ENCODE peak calls at places on chromosomes 4 and X, in nine cellular contexts. One of them, this sample, is unnamed.

GRCh38 chr4:5500165-5500564 is 208.2 kb downstream of the EVC2 start:
- DNase-seq in IMR-90: peak
- DNase-seq in mucosa of descending colon: no peak
- DNase-seq in AG04450: no peak
- DNase-seq in astrocyte of the spinal cord: peak
- DNase-seq in tibial nerve: no peak
- DNase-seq in prostate gland: no peak
- DNase-seq in dorsolateral prefrontal cortex: no peak
- DNase-seq in lower lobe of right lung: no peak
- DNase-seq in this sample: no peak

GRCh38 chrX:100410901-100411801 is 1.1 kb upstream of the PCDH19 start:
- DNase-seq in IMR-90: no peak
- DNase-seq in mucosa of descending colon: no peak
- DNase-seq in AG04450: no peak
- DNase-seq in astrocyte of the spinal cord: no peak
- DNase-seq in tibial nerve: no peak
- DNase-seq in prostate gland: no peak
- DNase-seq in dorsolateral prefrontal cortex: peak
- DNase-seq in lower lobe of right lung: no peak
- DNase-seq in this sample: no peak

GRCh38 chr4:53322696-53323095 is 43.2 kb downstream of the SCFD2 start:
- DNase-seq in IMR-90: no peak
- DNase-seq in mucosa of descending colon: peak
- DNase-seq in AG04450: no peak
- DNase-seq in astrocyte of the spinal cord: no peak
- DNase-seq in tibial nerve: no peak
- DNase-seq in prostate gland: no peak
- DNase-seq in dorsolateral prefrontal cortex: no peak
- DNase-seq in lower lobe of right lung: no peak
- DNase-seq in this sample: no peak

GRCh38 chrX:70908541-70908940 is at the start of gene TEX11:
- DNase-seq in IMR-90: no peak
- DNase-seq in mucosa of descending colon: no peak
- DNase-seq in AG04450: no peak
- DNase-seq in astrocyte of the spinal cord: no peak
- DNase-seq in tibial nerve: no peak
- DNase-seq in prostate gland: no peak
- DNase-seq in dorsolateral prefrontal cortex: no peak
- DNase-seq in lower lobe of right lung: no peak
- DNase-seq in this sample: no peak

GRCh38 chr4:75391489-75392166 is 122.6 kb downstream of the RCHY1 start:
- DNase-seq in IMR-90: no peak
- DNase-seq in mucosa of descending colon: no peak
- DNase-seq in AG04450: no peak
- DNase-seq in astrocyte of the spinal cord: no peak
- DNase-seq in tibial nerve: no peak
- DNase-seq in prostate gland: no peak
- DNase-seq in dorsolateral prefrontal cortex: no peak
- DNase-seq in lower lobe of right lung: no peak
- DNase-seq in this sample: no peak

GRCh38 chr4:99790796-99791617 is 25.6 kb upstream of the DAPP1 start:
- DNase-seq in IMR-90: no peak
- DNase-seq in mucosa of descending colon: no peak
- DNase-seq in AG04450: no peak
- DNase-seq in astrocyte of the spinal cord: peak
- DNase-seq in tibial nerve: no peak
- DNase-seq in prostate gland: no peak
- DNase-seq in dorsolateral prefrontal cortex: no peak
- DNase-seq in lower lobe of right lung: no peak
- DNase-seq in this sample: no peak

GRCh38 chr4:156536661-156537060 is 434.9 kb downstream of the PDGFC start:
- DNase-seq in IMR-90: peak
- DNase-seq in mucosa of descending colon: no peak
- DNase-seq in AG04450: no peak
- DNase-seq in astrocyte of the spinal cord: peak
- DNase-seq in tibial nerve: no peak
- DNase-seq in prostate gland: peak
- DNase-seq in dorsolateral prefrontal cortex: no peak
- DNase-seq in lower lobe of right lung: no peak
- DNase-seq in this sample: no peak

GRCh38 chr4:169051331-169051730 is 41.3 kb upstream of the CBR4 start:
- DNase-seq in IMR-90: no peak
- DNase-seq in mucosa of descending colon: no peak
- DNase-seq in AG04450: no peak
- DNase-seq in astrocyte of the spinal cord: no peak
- DNase-seq in tibial nerve: no peak
- DNase-seq in prostate gland: no peak
- DNase-seq in dorsolateral prefrontal cortex: no peak
- DNase-seq in lower lobe of right lung: no peak
- DNase-seq in this sample: no peak

GRCh38 chr4:111510535-111510934 is 634.7 kb upstream of the FAM241A start:
- DNase-seq in IMR-90: peak
- DNase-seq in mucosa of descending colon: no peak
- DNase-seq in AG04450: no peak
- DNase-seq in astrocyte of the spinal cord: peak
- DNase-seq in tibial nerve: no peak
- DNase-seq in prostate gland: no peak
- DNase-seq in dorsolateral prefrontal cortex: no peak
- DNase-seq in lower lobe of right lung: no peak
- DNase-seq in this sample: no peak

GRCh38 chr4:1767770-1768366 is 25.2 kb upstream of the FGFR3 start:
- DNase-seq in IMR-90: peak
- DNase-seq in mucosa of descending colon: peak
- DNase-seq in AG04450: no peak
- DNase-seq in astrocyte of the spinal cord: peak
- DNase-seq in tibial nerve: no peak
- DNase-seq in prostate gland: no peak
- DNase-seq in dorsolateral prefrontal cortex: no peak
- DNase-seq in lower lobe of right lung: peak
- DNase-seq in this sample: no peak

GRCh38 chr4:174156239-174156826 is 127.1 kb downstream of the FBXO8 start:
- DNase-seq in IMR-90: peak
- DNase-seq in mucosa of descending colon: no peak
- DNase-seq in AG04450: no peak
- DNase-seq in astrocyte of the spinal cord: peak
- DNase-seq in tibial nerve: no peak
- DNase-seq in prostate gland: no peak
- DNase-seq in dorsolateral prefrontal cortex: no peak
- DNase-seq in lower lobe of right lung: no peak
- DNase-seq in this sample: peak

GRCh38 chr4:26175016-26175786 is 145.6 kb upstream of the RBPJ start:
- DNase-seq in IMR-90: no peak
- DNase-seq in mucosa of descending colon: no peak
- DNase-seq in AG04450: no peak
- DNase-seq in astrocyte of the spinal cord: no peak
- DNase-seq in tibial nerve: no peak
- DNase-seq in prostate gland: no peak
- DNase-seq in dorsolateral prefrontal cortex: no peak
- DNase-seq in lower lobe of right lung: no peak
- DNase-seq in this sample: no peak

GRCh38 chrX:39324233-39324632 is 523.0 kb downstream of the MID1IP1 start:
- DNase-seq in IMR-90: no peak
- DNase-seq in mucosa of descending colon: no peak
- DNase-seq in AG04450: no peak
- DNase-seq in astrocyte of the spinal cord: no peak
- DNase-seq in tibial nerve: no peak
- DNase-seq in prostate gland: no peak
- DNase-seq in dorsolateral prefrontal cortex: no peak
- DNase-seq in lower lobe of right lung: no peak
- DNase-seq in this sample: no peak

GRCh38 chrX:101229155-101229554 is 9.6 kb downstream of the DRP2 start:
- DNase-seq in IMR-90: peak
- DNase-seq in mucosa of descending colon: no peak
- DNase-seq in AG04450: peak
- DNase-seq in astrocyte of the spinal cord: peak
- DNase-seq in tibial nerve: no peak
- DNase-seq in prostate gland: no peak
- DNase-seq in dorsolateral prefrontal cortex: no peak
- DNase-seq in lower lobe of right lung: no peak
- DNase-seq in this sample: no peak

GRCh38 chr4:170682511-170682910 is 592.8 kb upstream of the AADAT start:
- DNase-seq in IMR-90: no peak
- DNase-seq in mucosa of descending colon: no peak
- DNase-seq in AG04450: no peak
- DNase-seq in astrocyte of the spinal cord: no peak
- DNase-seq in tibial nerve: no peak
- DNase-seq in prostate gland: no peak
- DNase-seq in dorsolateral prefrontal cortex: no peak
- DNase-seq in lower lobe of right lung: no peak
- DNase-seq in this sample: no peak

GRCh38 chr4:170691168-170691567 is 601.4 kb upstream of the AADAT start:
- DNase-seq in IMR-90: no peak
- DNase-seq in mucosa of descending colon: no peak
- DNase-seq in AG04450: no peak
- DNase-seq in astrocyte of the spinal cord: no peak
- DNase-seq in tibial nerve: no peak
- DNase-seq in prostate gland: no peak
- DNase-seq in dorsolateral prefrontal cortex: no peak
- DNase-seq in lower lobe of right lung: no peak
- DNase-seq in this sample: no peak

GRCh38 chr4:170687751-170688150 is 598.0 kb upstream of the AADAT start:
- DNase-seq in IMR-90: no peak
- DNase-seq in mucosa of descending colon: no peak
- DNase-seq in AG04450: no peak
- DNase-seq in astrocyte of the spinal cord: no peak
- DNase-seq in tibial nerve: no peak
- DNase-seq in prostate gland: no peak
- DNase-seq in dorsolateral prefrontal cortex: no peak
- DNase-seq in lower lobe of right lung: no peak
- DNase-seq in this sample: no peak
- TF ChIP-seq CTCF in IMR-90: no peak
- TF ChIP-seq CTCF in mucosa of descending colon: no peak
- TF ChIP-seq CTCF in AG04450: no peak
- TF ChIP-seq CTCF in astrocyte of the spinal cord: no peak
- TF ChIP-seq CTCF in tibial nerve: no peak
- TF ChIP-seq CTCF in prostate gland: no peak
- TF ChIP-seq CTCF in dorsolateral prefrontal cortex: no peak
- TF ChIP-seq CTCF in lower lobe of right lung: no peak
- TF ChIP-seq CTCF in this sample: no peak

GRCh38 chrX:72078411-72078810 is 53.3 kb downstream of the RTL5 start:
- DNase-seq in IMR-90: no peak
- DNase-seq in mucosa of descending colon: no peak
- DNase-seq in AG04450: no peak
- DNase-seq in astrocyte of the spinal cord: no peak
- DNase-seq in tibial nerve: no peak
- DNase-seq in prostate gland: no peak
- DNase-seq in dorsolateral prefrontal cortex: no peak
- DNase-seq in lower lobe of right lung: no peak
- DNase-seq in this sample: no peak

GRCh38 chrX:72080150-72080549 is 51.6 kb downstream of the RTL5 start:
- DNase-seq in IMR-90: no peak
- DNase-seq in mucosa of descending colon: no peak
- DNase-seq in AG04450: no peak
- DNase-seq in astrocyte of the spinal cord: no peak
- DNase-seq in tibial nerve: no peak
- DNase-seq in prostate gland: no peak
- DNase-seq in dorsolateral prefrontal cortex: no peak
- DNase-seq in lower lobe of right lung: no peak
- DNase-seq in this sample: no peak

GRCh38 chrX:72080800-72081199 is 50.9 kb downstream of the RTL5 start:
- DNase-seq in IMR-90: no peak
- DNase-seq in mucosa of descending colon: no peak
- DNase-seq in AG04450: no peak
- DNase-seq in astrocyte of the spinal cord: no peak
- DNase-seq in tibial nerve: no peak
- DNase-seq in prostate gland: no peak
- DNase-seq in dorsolateral prefrontal cortex: no peak
- DNase-seq in lower lobe of right lung: no peak
- DNase-seq in this sample: no peak

GRCh38 chrX:72081605-72082320 is 50.0 kb downstream of the RTL5 start:
- DNase-seq in IMR-90: no peak
- DNase-seq in mucosa of descending colon: no peak
- DNase-seq in AG04450: no peak
- DNase-seq in astrocyte of the spinal cord: no peak
- DNase-seq in tibial nerve: no peak
- DNase-seq in prostate gland: no peak
- DNase-seq in dorsolateral prefrontal cortex: no peak
- DNase-seq in lower lobe of right lung: no peak
- DNase-seq in this sample: no peak

DNA sequence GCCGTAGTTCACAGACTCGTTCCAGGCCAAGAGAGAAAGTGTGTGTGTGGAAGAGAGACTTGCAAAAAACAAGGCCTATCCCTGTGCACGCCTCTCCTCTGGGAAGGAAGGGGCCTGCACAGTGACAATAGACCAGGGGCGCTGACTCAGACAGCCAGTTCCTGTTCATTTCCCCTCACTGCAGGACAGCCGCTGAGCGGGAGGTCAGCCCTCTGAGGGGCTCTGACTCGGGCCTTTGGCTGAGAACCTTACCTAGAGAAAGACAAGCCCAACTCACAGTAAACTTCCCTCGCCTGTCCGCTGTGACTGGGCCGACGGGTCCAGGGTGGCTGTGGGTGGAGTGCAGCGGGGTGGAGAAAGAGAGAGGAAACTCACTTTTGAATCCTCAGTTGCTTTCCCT is 52.1 kb downstream of the RTL5 start:
- DNase-seq in IMR-90: no peak
- DNase-seq in mucosa of descending colon: no peak
- DNase-seq in AG04450: no peak
- DNase-seq in astrocyte of the spinal cord: peak
- DNase-seq in tibial nerve: no peak
- DNase-seq in prostate gland: no peak
- DNase-seq in dorsolateral prefrontal cortex: no peak
- DNase-seq in lower lobe of right lung: no peak
- DNase-seq in this sample: no peak
- H3K4me3 ChIP-seq in IMR-90: no peak
- H3K4me3 ChIP-seq in mucosa of descending colon: no peak
- H3K4me3 ChIP-seq in AG04450: no peak
- H3K4me3 ChIP-seq in astrocyte of the spinal cord: no peak
- H3K4me3 ChIP-seq in tibial nerve: no peak
- H3K4me3 ChIP-seq in prostate gland: no peak
- H3K4me3 ChIP-seq in dorsolateral prefrontal cortex: no peak
- H3K4me3 ChIP-seq in lower lobe of right lung: peak
- H3K4me3 ChIP-seq in this sample: no peak

GRCh38 chrX:114268643-114269042 is 315.2 kb upstream of the HTR2C start:
- DNase-seq in IMR-90: no peak
- DNase-seq in mucosa of descending colon: no peak
- DNase-seq in AG04450: no peak
- DNase-seq in astrocyte of the spinal cord: no peak
- DNase-seq in tibial nerve: no peak
- DNase-seq in prostate gland: no peak
- DNase-seq in dorsolateral prefrontal cortex: no peak
- DNase-seq in lower lobe of right lung: no peak
- DNase-seq in this sample: no peak

GRCh38 chrX:114267127-114267526 is 316.8 kb upstream of the HTR2C start:
- DNase-seq in IMR-90: no peak
- DNase-seq in mucosa of descending colon: no peak
- DNase-seq in AG04450: no peak
- DNase-seq in astrocyte of the spinal cord: no peak
- DNase-seq in tibial nerve: no peak
- DNase-seq in prostate gland: no peak
- DNase-seq in dorsolateral prefrontal cortex: no peak
- DNase-seq in lower lobe of right lung: no peak
- DNase-seq in this sample: no peak

GRCh38 chrX:114272096-114272686 is 311.7 kb upstream of the HTR2C start:
- DNase-seq in IMR-90: no peak
- DNase-seq in mucosa of descending colon: no peak
- DNase-seq in AG04450: no peak
- DNase-seq in astrocyte of the spinal cord: no peak
- DNase-seq in tibial nerve: no peak
- DNase-seq in prostate gland: no peak
- DNase-seq in dorsolateral prefrontal cortex: no peak
- DNase-seq in lower lobe of right lung: no peak
- DNase-seq in this sample: no peak
- TF ChIP-seq CTCF in IMR-90: no peak
- TF ChIP-seq CTCF in mucosa of descending colon: no peak
- TF ChIP-seq CTCF in AG04450: no peak
- TF ChIP-seq CTCF in astrocyte of the spinal cord: no peak
- TF ChIP-seq CTCF in tibial nerve: no peak
- TF ChIP-seq CTCF in prostate gland: no peak
- TF ChIP-seq CTCF in dorsolateral prefrontal cortex: no peak
- TF ChIP-seq CTCF in lower lobe of right lung: no peak
- TF ChIP-seq CTCF in this sample: no peak

GRCh38 chr4:8891646-8892555 is 20.3 kb upstream of the HMX1 start:
- DNase-seq in IMR-90: no peak
- DNase-seq in mucosa of descending colon: no peak
- DNase-seq in AG04450: no peak
- DNase-seq in astrocyte of the spinal cord: no peak
- DNase-seq in tibial nerve: no peak
- DNase-seq in prostate gland: no peak
- DNase-seq in dorsolateral prefrontal cortex: no peak
- DNase-seq in lower lobe of right lung: no peak
- DNase-seq in this sample: no peak
- H3K4me3 ChIP-seq in IMR-90: no peak
- H3K4me3 ChIP-seq in mucosa of descending colon: no peak
- H3K4me3 ChIP-seq in AG04450: no peak
- H3K4me3 ChIP-seq in astrocyte of the spinal cord: no peak
- H3K4me3 ChIP-seq in tibial nerve: no peak
- H3K4me3 ChIP-seq in prostate gland: no peak
- H3K4me3 ChIP-seq in dorsolateral prefrontal cortex: no peak
- H3K4me3 ChIP-seq in lower lobe of right lung: no peak
- H3K4me3 ChIP-seq in this sample: no peak